ENCODE peak calls at places on chromosome 12, in five cellular contexts. R is fibroblast of mammary gland, X is lower lobe of right lung, Q is fibroblast of lung, G is MM.1S. N is an unnamed sample.

GRCh38 chr12:24902521-24903304 is 46.2 kb downstream of the BCAT1 start:
- DNase-seq in R (peak), X (peak), Q (peak), G (no peak), N (no peak)

GRCh38 chr12:128111333-128111732 is 155.6 kb upstream of the TMEM132C start:
- DNase-seq in R (no peak), X (no peak), Q (no peak), G (no peak), N (no peak)

GRCh38 chr12:7748774-7749296 is 1.7 kb upstream of the CLEC4C start:
- DNase-seq in R (no peak), X (no peak), Q (no peak), G (no peak), N (no peak)

GRCh38 chr12:69765515-69765914 is 26.9 kb downstream of the RAB3IP start:
- DNase-seq in R (no peak), X (no peak), Q (no peak), G (no peak), N (no peak)

GRCh38 chr12:118058881-118059644 is 1.9 kb downstream of the WSB2 start:
- DNase-seq in R (peak), X (no peak), Q (peak), G (no peak), N (no peak)

GRCh38 chr12:132608231-132609171 is 1.9 kb downstream of the LRCOL1 start:
- DNase-seq in R (no peak), X (no peak), Q (no peak), G (no peak), N (no peak)

GRCh38 chr12:45572114-45572513 is 157.4 kb upstream of the ARID2 start:
- DNase-seq in R (no peak), X (no peak), Q (no peak), G (no peak), N (no peak)

GRCh38 chr12:104929368-104929767 is 28.7 kb downstream of the SLC41A2 start:
- DNase-seq in R (no peak), X (no peak), Q (no peak), G (no peak), N (no peak)

GRCh38 chr12:6950401-6950801 is 755 bp upstream of the PTPN6 start:
- DNase-seq in R (no peak), X (peak), Q (no peak), G (no peak), N (no peak)

GRCh38 chr12:16607895-16608294 is 1.9 kb upstream of the LMO3 start:
- DNase-seq in R (no peak), X (peak), Q (no peak), G (no peak), N (no peak)

GRCh38 chr12:54074308-54074707 is 20.7 kb downstream of the HOXC4 start:
- DNase-seq in R (no peak), X (no peak), Q (no peak), G (no peak), N (no peak)

GRCh38 chr12:115354007-115354452 is 670.1 kb upstream of the TBX3 start:
- DNase-seq in R (peak), X (no peak), Q (peak), G (no peak), N (no peak)

GRCh38 chr12:117380083-117380482 is 18.7 kb upstream of the NOS1 start:
- DNase-seq in R (no peak), X (no peak), Q (no peak), G (no peak), N (no peak)

GRCh38 chr12:113086249-113087164 is 30.0 kb downstream of the DTX1 start:
- DNase-seq in R (no peak), X (no peak), Q (no peak), G (no peak), N (no peak)

GRCh38 chr12:23817345-23817744 is 132.1 kb downstream of the SOX5 start:
- DNase-seq in R (no peak), X (no peak), Q (no peak), G (no peak), N (no peak)

GRCh38 chr12:23816394-23816851 is 133.0 kb downstream of the SOX5 start:
- DNase-seq in R (no peak), X (no peak), Q (no peak), G (no peak), N (no peak)

GRCh38 chr12:23810327-23810902 is 139.1 kb downstream of the SOX5 start:
- DNase-seq in R (no peak), X (no peak), Q (no peak), G (no peak), N (no peak)

GRCh38 chr12:23815810-23816209 is 133.7 kb downstream of the SOX5 start:
- DNase-seq in R (no peak), X (no peak), Q (no peak), G (no peak), N (no peak)

GRCh38 chr12:23813206-23813605 is 136.3 kb downstream of the SOX5 start:
- DNase-seq in R (no peak), X (no peak), Q (no peak), G (no peak), N (no peak)
- H3K4me3 ChIP-seq in R (no peak), X (no peak), Q (no peak), G (no peak), N (no peak)

GRCh38 chr12:12786716-12787601 is 1.5 kb downstream of the APOLD1 start:
- DNase-seq in R (peak), X (peak), Q (peak), G (peak), N (peak)

GRCh38 chr12:12786371-12786715 is 884 bp downstream of the APOLD1 start:
- DNase-seq in R (peak), X (no peak), Q (no peak), G (peak), N (no peak)

GRCh38 chr12:12784116-12784515 is 1.3 kb upstream of the APOLD1 start:
- DNase-seq in R (no peak), X (no peak), Q (no peak), G (no peak), N (no peak)

GRCh38 chr12:12788131-12788530 is 2.7 kb downstream of the APOLD1 start:
- DNase-seq in R (peak), X (no peak), Q (peak), G (no peak), N (no peak)

DNA sequence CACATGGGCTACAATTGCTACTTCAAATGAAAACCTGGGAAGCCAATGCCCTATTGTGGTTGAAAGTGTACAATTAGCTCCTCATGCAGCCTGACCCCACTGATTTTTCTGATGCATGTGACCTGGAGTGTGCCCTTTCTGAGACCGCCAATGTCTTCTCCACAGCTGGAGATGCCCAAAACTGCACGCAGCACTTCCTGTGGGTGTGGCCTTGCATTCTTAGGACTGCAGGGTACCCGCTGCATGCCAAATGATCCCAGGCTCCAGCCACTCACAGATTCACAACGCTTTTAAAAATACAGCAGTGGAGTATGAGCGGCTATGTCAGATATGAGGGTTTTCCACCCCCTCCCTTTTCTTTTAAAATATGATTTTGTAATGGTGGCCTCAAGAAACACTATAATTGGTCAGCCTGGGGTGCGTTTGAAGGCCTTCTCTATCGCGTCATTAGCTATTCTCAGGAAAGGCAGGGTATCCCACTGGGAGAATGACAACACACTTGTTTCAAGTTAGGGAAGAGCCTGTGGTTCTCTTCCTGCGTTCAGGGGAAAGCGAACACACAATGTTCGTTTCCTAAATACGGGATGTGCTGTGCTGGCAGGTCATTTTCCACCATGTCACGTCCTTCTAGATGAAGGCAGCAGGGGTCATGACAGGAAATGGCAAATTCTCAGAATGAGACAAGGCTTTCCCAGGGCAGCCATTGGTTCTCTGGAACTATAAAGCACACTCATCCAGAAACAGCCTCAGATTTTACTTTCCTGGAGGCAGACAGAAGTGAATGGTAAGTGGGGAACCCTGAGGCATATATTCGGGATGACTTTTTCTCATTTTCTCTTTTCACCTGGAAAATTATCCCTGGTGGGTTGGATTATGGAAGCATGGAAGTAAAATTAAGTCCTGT is at the start of gene APOLD1:
- DNase-seq in R (peak), X (no peak), Q (no peak), G (no peak), N (no peak)
- H3K4me3 ChIP-seq in R (peak), X (peak), Q (peak), G (peak), N (peak)

DNA sequence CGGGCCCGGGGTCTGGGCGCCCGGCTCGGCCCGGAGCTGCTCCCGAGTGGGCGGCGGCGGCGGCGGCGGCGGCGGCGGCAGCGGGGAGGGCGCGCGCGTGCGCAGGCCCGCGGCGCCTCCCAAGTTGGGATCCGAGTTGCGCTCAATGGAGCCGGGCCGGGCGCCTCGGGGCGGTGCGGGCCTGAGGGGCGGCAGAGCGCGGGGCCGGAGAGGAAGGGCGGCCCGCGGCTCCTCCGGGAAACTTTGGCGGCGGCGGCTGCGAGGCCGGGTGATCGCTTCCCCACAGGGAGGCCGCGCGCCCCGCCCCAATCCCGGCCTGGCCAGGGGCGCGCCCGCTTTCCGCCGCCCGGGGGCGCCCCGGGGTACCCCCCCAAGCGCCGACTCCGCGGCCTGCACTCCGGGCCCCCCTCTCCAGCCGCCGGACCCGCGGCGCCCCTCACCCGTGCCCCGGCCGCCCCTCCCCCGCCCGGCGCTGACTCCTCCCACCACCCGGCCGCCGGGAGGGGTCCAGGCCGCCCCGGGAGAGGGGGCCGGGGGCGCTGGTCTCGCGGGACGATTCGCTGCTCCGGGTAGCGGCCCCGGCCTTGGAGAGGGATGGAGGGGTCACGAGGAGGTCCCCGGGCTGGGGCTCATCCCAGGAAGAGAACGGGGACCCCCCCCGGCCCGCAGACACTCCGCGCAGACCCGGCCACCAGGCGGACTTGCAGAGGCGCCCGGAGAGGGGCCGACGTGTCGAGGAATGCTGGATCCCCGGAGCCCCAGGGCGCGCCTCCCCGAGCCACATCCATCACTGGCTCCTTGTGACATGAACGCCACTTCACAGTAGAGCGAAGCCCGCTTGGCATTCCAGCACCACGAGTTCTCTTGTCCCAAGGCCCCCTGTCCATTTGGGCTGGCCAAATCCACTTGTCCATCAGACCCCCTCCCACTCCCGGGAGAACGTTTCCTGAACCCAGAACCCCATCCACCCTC is at the start of gene RILPL1:
- DNase-seq in R (peak), X (peak), Q (peak), G (peak), N (no peak)
- H3K4me3 ChIP-seq in R (peak), X (peak), Q (peak), G (peak), N (peak)

GRCh38 chr12:1474567-1475153 is 119.7 kb downstream of the FBXL14 start:
- DNase-seq in R (peak), X (no peak), Q (peak), G (no peak), N (no peak)
- H3K4me3 ChIP-seq in R (peak), X (no peak), Q (peak), G (no peak), N (no peak)

DNA sequence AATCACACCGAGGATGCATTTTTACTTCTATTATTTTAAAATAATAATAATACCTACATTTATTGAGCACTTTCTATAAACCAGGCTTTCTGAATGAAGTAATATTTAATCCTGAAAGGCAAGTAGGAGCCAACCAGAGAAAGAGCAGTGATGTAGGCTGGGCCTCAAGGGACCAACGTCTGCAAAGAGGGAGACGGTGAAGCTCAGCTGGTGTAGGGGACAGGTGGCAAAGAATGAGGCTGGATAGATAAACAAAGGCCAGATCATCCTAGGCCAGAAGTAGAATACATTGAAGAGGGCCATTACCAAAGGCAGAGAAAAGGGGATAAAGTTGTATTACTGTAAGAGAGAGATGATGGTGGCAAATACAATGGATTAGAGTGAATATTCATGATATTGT is 810 bp upstream of the TMBIM4 start:
- DNase-seq in R (no peak), X (no peak), Q (no peak), G (no peak), N (no peak)
- H3K4me3 ChIP-seq in R (no peak), X (peak), Q (peak), G (peak), N (peak)

GRCh38 chr12:13342971-13343370 is 146.4 kb downstream of the EMP1 start:
- DNase-seq in R (peak), X (no peak), Q (peak), G (no peak), N (no peak)

GRCh38 chr12:13337786-13338185 is 141.3 kb downstream of the EMP1 start:
- DNase-seq in R (no peak), X (no peak), Q (no peak), G (no peak), N (no peak)

GRCh38 chr12:13339091-13339490 is 142.6 kb downstream of the EMP1 start:
- DNase-seq in R (no peak), X (no peak), Q (no peak), G (no peak), N (no peak)

GRCh38 chr12:13339538-13339937 is 143.0 kb downstream of the EMP1 start:
- DNase-seq in R (peak), X (no peak), Q (peak), G (no peak), N (no peak)

GRCh38 chr12:13340149-13340548 is 143.6 kb downstream of the EMP1 start:
- DNase-seq in R (peak), X (no peak), Q (no peak), G (no peak), N (no peak)
- H3K4me3 ChIP-seq in R (no peak), X (no peak), Q (no peak), G (no peak), N (no peak)

DNA sequence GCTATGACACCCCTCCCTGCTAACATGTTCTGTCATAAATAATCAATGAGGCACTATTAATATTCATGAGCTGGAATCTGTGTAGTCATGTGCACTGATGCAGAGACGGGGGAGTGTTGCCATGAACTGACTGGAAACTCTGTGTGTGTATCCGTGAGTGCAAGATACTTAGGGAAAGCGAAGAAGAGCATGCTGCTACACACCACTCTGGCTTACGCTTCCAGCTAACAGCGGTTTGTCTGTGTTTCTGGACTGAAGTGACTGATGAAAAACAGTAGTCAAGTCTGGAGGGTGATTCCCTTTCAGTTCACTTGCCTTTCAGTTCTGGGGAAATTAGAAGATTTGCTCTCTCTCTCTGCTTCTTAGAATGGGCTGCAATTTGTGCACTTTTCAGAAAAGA is 249.5 kb downstream of the PDZRN4 start:
- DNase-seq in R (no peak), X (no peak), Q (peak), G (peak), N (no peak)
- H3K4me3 ChIP-seq in R (no peak), X (no peak), Q (no peak), G (peak), N (no peak)

GRCh38 chr12:111408116-111408440 is 2.4 kb downstream of the SH2B3 start:
- DNase-seq in R (no peak), X (no peak), Q (no peak), G (no peak), N (no peak)
- H3K4me3 ChIP-seq in R (peak), X (peak), Q (peak), G (no peak), N (peak)

DNA sequence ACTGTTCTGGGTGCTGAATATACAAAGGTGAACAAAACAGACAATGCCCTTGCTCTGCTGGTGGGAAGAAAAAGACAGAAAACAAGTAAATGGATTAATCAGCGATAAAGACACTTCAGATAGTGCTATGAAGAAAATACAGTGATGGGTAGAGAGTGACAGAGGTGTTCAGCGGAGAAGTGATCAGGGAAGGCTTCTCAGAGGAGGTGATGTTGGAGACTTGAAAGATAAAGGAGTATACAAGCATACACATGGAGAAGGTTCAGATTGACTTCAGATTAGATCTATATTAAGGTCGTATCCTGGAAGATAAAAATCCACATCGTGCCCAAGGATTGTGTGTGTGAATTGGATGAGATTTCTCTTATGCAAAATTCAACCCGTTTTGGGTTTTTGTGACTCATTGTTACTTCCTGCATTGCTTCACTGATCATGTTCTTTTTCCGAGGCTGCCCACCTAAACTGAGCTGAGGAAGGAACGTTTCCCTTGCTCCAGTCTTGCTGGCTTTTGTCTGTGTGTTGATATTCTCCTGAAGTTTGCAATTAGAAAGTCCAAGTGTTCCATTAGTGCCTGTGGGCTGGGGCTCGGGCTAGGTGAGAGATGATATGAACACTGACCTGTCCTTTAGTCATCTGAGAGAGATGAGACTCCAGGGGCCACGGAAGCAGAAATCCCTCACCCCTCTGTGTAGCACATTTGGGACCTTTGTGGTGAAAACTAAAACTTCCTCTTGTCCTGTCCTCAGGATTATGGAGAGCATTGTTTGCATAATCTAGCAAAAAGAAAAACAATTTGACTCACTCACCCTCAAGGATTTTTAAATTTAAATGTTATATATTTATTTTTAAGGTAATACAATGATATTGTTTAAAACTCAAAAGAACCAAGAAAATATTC is 27.6 kb downstream of the PLXNC1 start:
- DNase-seq in R (peak), X (no peak), Q (peak), G (no peak), N (no peak)
- H3K4me3 ChIP-seq in R (no peak), X (no peak), Q (no peak), G (no peak), N (no peak)

DNA sequence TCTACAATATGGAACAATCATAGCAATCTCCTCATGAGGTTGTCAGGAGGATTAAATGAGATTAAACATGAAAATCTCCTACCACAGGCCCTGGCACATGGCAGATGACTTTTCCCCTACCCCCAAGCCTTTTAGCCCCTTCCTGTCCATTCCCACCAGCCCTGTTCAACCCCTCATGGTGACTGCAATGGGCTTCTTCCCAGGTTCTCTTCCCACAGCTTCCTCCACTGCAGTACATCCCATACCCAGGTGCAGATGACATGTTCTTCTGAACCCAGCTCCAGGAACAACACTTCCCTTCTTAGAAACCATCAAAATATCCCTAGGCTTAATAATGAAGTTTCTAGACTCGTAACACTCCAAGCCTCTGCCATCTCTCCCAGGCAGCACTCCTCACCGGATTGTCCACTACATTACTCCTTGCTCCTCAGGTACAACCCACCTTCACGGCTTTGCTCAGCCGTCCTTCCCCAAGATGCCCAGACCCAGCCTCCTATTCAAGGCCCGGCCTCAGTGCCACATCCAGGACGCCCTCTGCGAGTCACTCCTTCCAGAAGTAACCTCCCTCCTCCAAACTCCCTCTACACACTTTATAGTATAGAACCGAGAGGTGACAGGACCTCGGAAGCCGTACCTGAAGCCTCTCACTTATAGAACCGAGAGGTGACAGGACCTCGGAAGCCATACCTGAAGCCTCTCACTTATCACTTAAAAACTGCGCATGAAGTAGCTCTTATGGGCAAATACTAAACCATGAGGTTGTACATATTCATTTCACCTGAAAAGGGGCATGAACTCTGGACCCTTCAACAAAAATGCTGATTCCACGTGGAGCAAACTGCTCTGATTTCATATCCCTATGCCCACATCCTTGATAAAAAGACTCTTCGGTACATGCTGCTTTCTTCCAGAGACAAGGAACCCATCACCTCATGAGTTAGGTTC is 1.5 kb downstream of the CRACR2A start:
- DNase-seq in R (no peak), X (no peak), Q (no peak), G (no peak), N (no peak)
- H3K4me3 ChIP-seq in R (peak), X (peak), Q (no peak), G (peak), N (peak)

N was measured in GM12864.